ENCODE peak calls at places on chromosomes 11 and 22, in seven cellular contexts. B is aorta, L is iPS DF 19.7, Y is activated B cell treated with CpG ODN at 0.5 μM for 24 hours, U is psoas muscle, D is iPS DF 6.9, H is T-helper 9 cell. Z is an unnamed sample.

GRCh38 chr11:75954039-75954438 is 139.0 kb downstream of the UVRAG start:
- DNase-seq in L (no peak), B (no peak), Y (no peak), D (no peak), H (no peak), U (no peak), Z (no peak)

GRCh38 chr11:86214710-86215109 is 29.8 kb upstream of the EED start:
- DNase-seq in H (no peak), Y (peak; percentile 22), L (no peak), U (no peak), D (no peak), B (no peak), Z (no peak)

GRCh38 chr11:41245184-41245583 is 214.3 kb downstream of the LRRC4C start:
- DNase-seq in U (no peak), H (no peak), Y (no peak), B (peak; percentile 57), D (no peak), L (no peak), Z (no peak)

GRCh38 chr11:95241673-95242072 is 10.7 kb upstream of the SESN3 start:
- DNase-seq in Y (no peak), D (no peak), L (no peak), B (no peak), H (no peak), U (no peak), Z (no peak)

GRCh38 chr22:50086526-50086925 is 1.3 kb upstream of the MLC1 start:
- DNase-seq in U (no peak), H (no peak), L (no peak), Y (no peak), B (no peak), D (no peak), Z (no peak)

GRCh38 chr11:64754919-64755662 is 4.7 kb downstream of the PYGM start:
- DNase-seq in B (peak; percentile 73), D (no peak), U (peak; percentile 35), Y (no peak), H (no peak), L (no peak), Z (no peak)

GRCh38 chr22:23715811-23716355 is 25.1 kb downstream of the RGL4 start:
- DNase-seq in D (no peak), L (no peak), U (no peak), H (no peak), Y (no peak), B (no peak), Z (no peak)

GRCh38 chr11:35609656-35610055 is 8.6 kb upstream of the FJX1 start:
- DNase-seq in B (no peak), U (no peak), L (no peak), D (no peak), Y (no peak), H (no peak), Z (no peak)

GRCh38 chr22:46436595-46437163 is 100.7 kb downstream of the CELSR1 start:
- DNase-seq in B (no peak), Y (no peak), L (no peak), U (no peak), D (no peak), H (no peak), Z (no peak)

GRCh38 chr22:26330971-26331625 is 98.0 kb upstream of the ASPHD2 start:
- DNase-seq in L (peak; percentile 65), D (peak; percentile 77), B (no peak), U (no peak), H (peak; percentile 40), Y (peak; percentile 20), Z (no peak)

GRCh38 chr11:102733232-102733875 is 8.6 kb upstream of the MMP8 start:
- DNase-seq in Y (no peak), B (peak; percentile 77), L (no peak), H (no peak), U (peak; percentile 15), D (peak; percentile 39), Z (peak; percentile 19)

GRCh38 chr22:37231406-37232139 is 12.5 kb downstream of the RAC2 start:
- DNase-seq in B (peak; percentile 72), L (no peak), Y (peak; percentile 18), U (no peak), D (no peak), H (no peak), Z (no peak)

GRCh38 chr11:24093410-24093809 is 403.4 kb upstream of the LUZP2 start:
- DNase-seq in U (no peak), Y (no peak), D (no peak), L (no peak), H (no peak), B (no peak), Z (no peak)

GRCh38 chr11:71341596-71341995 is 89.2 kb upstream of the SHANK2 start:
- DNase-seq in L (no peak), U (no peak), Y (no peak), H (no peak), D (no peak), B (peak; percentile 54), Z (no peak)

GRCh38 chr22:50699754-50700386 is 27.2 kb downstream of the SHANK3 start:
- DNase-seq in D (no peak), H (no peak), L (peak; percentile 23), U (no peak), Y (no peak), B (peak; percentile 66), Z (peak; percentile 10)

GRCh38 chr11:1757861-1758610 is 5.7 kb downstream of the CTSD start:
- DNase-seq in Y (no peak), D (no peak), H (no peak), B (peak; percentile 74), U (peak; percentile 21), L (no peak), Z (no peak)

GRCh38 chr11:10885703-10886363 is 28.0 kb upstream of the ZBED5 start:
- DNase-seq in L (no peak), B (no peak), U (no peak), H (no peak), Y (no peak), D (no peak), Z (no peak)

GRCh38 chr11:279040-279965 is 1.1 kb downstream of the NLRP6 start:
- DNase-seq in L (no peak), B (no peak), H (no peak), Y (no peak), D (no peak), U (no peak), Z (no peak)

GRCh38 chr11:27694992-27695391 is 5.3 kb downstream of the BDNF start:
- DNase-seq in B (no peak), H (no peak), D (no peak), Y (no peak), U (no peak), L (no peak), Z (no peak)

GRCh38 chr11:69867076-69868002 is 48.1 kb upstream of the FGF3 start:
- DNase-seq in Y (no peak), D (no peak), H (no peak), U (peak; percentile 40), L (no peak), B (peak; percentile 7), Z (no peak)

GRCh38 chr11:120839846-120840402 is 184.0 kb upstream of the TBCEL start:
- DNase-seq in B (no peak), U (no peak), D (no peak), Y (no peak), L (no peak), H (no peak), Z (no peak)

GRCh38 chr11:81744336-81745116 is 989.1 kb downstream of the FAM181B start:
- DNase-seq in L (no peak), D (no peak), U (no peak), H (no peak), B (no peak), Y (no peak), Z (no peak)

GRCh38 chr11:124536520-124536919 is 6.9 kb downstream of the OR8B12 start:
- DNase-seq in H (no peak), U (peak; percentile 26), B (no peak), Y (no peak), L (peak; percentile 77), D (peak; percentile 37), Z (peak; percentile 30)

GRCh38 chr11:10500263-10500601 is 40.8 kb downstream of the RNF141 start:
- DNase-seq in U (no peak), Y (no peak), B (no peak), L (no peak), H (no peak), D (no peak), Z (no peak)

GRCh38 chr11:110295487-110296225 is 758 bp downstream of the RDX start:
- DNase-seq in B (peak; percentile 86), H (peak; percentile 18), D (no peak), Y (peak; percentile 54), L (no peak), U (peak; percentile 54), Z (peak; percentile 47)

GRCh38 chr11:76830639-76831312 is 29.9 kb upstream of the ACER3 start:
- DNase-seq in U (no peak), Y (no peak), B (no peak), D (no peak), L (no peak), H (no peak), Z (no peak)

GRCh38 chr11:110908401-110909106 is 196.3 kb upstream of the ARHGAP20 start:
- DNase-seq in L (no peak), B (no peak), H (no peak), Y (no peak), D (no peak), U (no peak), Z (no peak)

GRCh38 chr11:45092901-45093760 is 53.3 kb upstream of the PRDM11 start:
- DNase-seq in B (no peak), D (no peak), Y (no peak), L (no peak), H (no peak), U (no peak), Z (no peak)

GRCh38 chr11:134074346-134074745 is 5.5 kb downstream of the JAM3 start:
- DNase-seq in U (no peak), B (no peak), H (no peak), Y (no peak), L (no peak), D (no peak), Z (no peak)

GRCh38 chr11:25949918-25950317 is 382.0 kb upstream of the ANO3 start:
- DNase-seq in D (no peak), H (no peak), B (no peak), Y (no peak), L (no peak), U (no peak), Z (no peak)

GRCh38 chr11:74004694-74005615 is 3.9 kb downstream of the UCP3 start:
- DNase-seq in U (no peak), B (peak; percentile 56), L (no peak), Y (no peak), D (no peak), H (peak; percentile 81), Z (no peak)

GRCh38 chr11:1834132-1834610 is 619 bp upstream of the SYT8 start:
- DNase-seq in U (no peak), Y (no peak), L (no peak), B (no peak), D (no peak), H (no peak), Z (no peak)